ENCODE peak calls at places on chromosomes 6 and 20, in four cellular contexts. W is A549, B is K562, N is HepG2. Z is an unnamed sample.

GRCh38 chr6:158143700-158144099 is 24.4 kb downstream of the SERAC1 start:
- DNase-seq in W (peak; percentile 7), B (peak; percentile 55), N (peak; percentile 48), Z (peak; percentile 7)

GRCh38 chr6:38193486-38194281 is 374.2 kb downstream of the ZFAND3 start:
- DNase-seq in W (no peak), B (no peak), N (no peak), Z (no peak)

GRCh38 chr20:58714340-58714922 is 21.8 kb downstream of the NPEPL1 start:
- DNase-seq in W (no peak), B (no peak), N (no peak), Z (no peak)

GRCh38 chr20:14724036-14724435 is 386.6 kb upstream of the FLRT3 start:
- DNase-seq in W (no peak), B (no peak), N (no peak), Z (no peak)

GRCh38 chr6:119055069-119055468 is 23.4 kb downstream of the FAM184A start:
- DNase-seq in W (no peak), B (no peak), N (no peak), Z (no peak)

GRCh38 chr6:55953384-55953783 is 78.0 kb upstream of the BMP5 start:
- DNase-seq in W (peak; percentile 10), B (no peak), N (peak; percentile 6), Z (peak; percentile 74)

GRCh38 chr6:48893048-48893447 is 570.0 kb downstream of the MMUT start:
- DNase-seq in W (no peak), B (no peak), N (no peak), Z (no peak)

GRCh38 chr6:3455121-3455489 is 1.7 kb downstream of the SLC22A23 start:
- DNase-seq in W (no peak), B (peak; percentile 54), N (peak; percentile 45), Z (no peak)

GRCh38 chr6:90484903-90485302 is 102.0 kb downstream of the MAP3K7 start:
- DNase-seq in W (no peak), B (no peak), N (no peak), Z (no peak)

GRCh38 chr20:3510110-3510509 is 39.3 kb downstream of the ATRN start:
- DNase-seq in W (no peak), B (no peak), N (peak; percentile 87), Z (no peak)

GRCh38 chr20:23290761-23291574 is 59.6 kb upstream of the NXT1 start:
- DNase-seq in W (no peak), B (no peak), N (no peak), Z (no peak)

GRCh38 chr20:51387125-51387865 is 155.2 kb downstream of the NFATC2 start:
- DNase-seq in W (no peak), B (no peak), N (no peak), Z (peak; percentile 43)

GRCh38 chr6:140850438-140850837 is 1282.3 kb upstream of the GJE1 start:
- DNase-seq in W (no peak), B (no peak), N (no peak), Z (peak; percentile 70)

GRCh38 chr20:36950432-36951197 is 893 bp downstream of the SAMHD1 start:
- DNase-seq in W (peak; percentile 38), B (peak; percentile 48), N (no peak), Z (peak; percentile 22)

GRCh38 chr6:152669894-152670293 is 27.8 kb upstream of the MYCT1 start:
- DNase-seq in W (peak; percentile 3), B (no peak), N (peak; percentile 5), Z (peak; percentile 60)

GRCh38 chr6:82786251-82786650 is 279.4 kb downstream of the UBE3D start:
- DNase-seq in W (no peak), B (no peak), N (no peak), Z (no peak)

GRCh38 chr6:151721671-151722070 is 85.8 kb upstream of the ESR1 start:
- DNase-seq in W (no peak), B (no peak), N (no peak), Z (no peak)

GRCh38 chr6:146700078-146700686 is 101.4 kb downstream of the ADGB start:
- DNase-seq in W (peak; percentile 13), B (peak; percentile 70), N (peak; percentile 84), Z (peak; percentile 83)

GRCh38 chr6:29009358-29009757 is 4.2 kb upstream of the ZNF311 start:
- DNase-seq in W (no peak), B (no peak), N (peak; percentile 48), Z (no peak)

GRCh38 chr6:17656092-17656491 is 50.6 kb downstream of the NUP153 start:
- DNase-seq in W (no peak), B (peak; percentile 39), N (peak; percentile 12), Z (no peak)

GRCh38 chr20:1062334-1063015 is 55.9 kb upstream of the PSMF1 start:
- DNase-seq in W (no peak), B (no peak), N (no peak), Z (no peak)
- TF ChIP-seq MAZ in W (no peak), B (no peak), N (no peak), Z (no peak)

GRCh38 chr6:36986704-36987047 is 680 bp upstream of the MTCH1 start:
- DNase-seq in W (no peak), B (no peak), N (no peak), Z (no peak)
- TF ChIP-seq MAZ in W (no peak), B (no peak), N (no peak), Z (no peak)

GRCh38 chr6:32169211-32169610 is 4.8 kb downstream of the EGFL8 start:
- DNase-seq in W (no peak), B (peak; percentile 27), N (no peak), Z (no peak)
- TF ChIP-seq MAZ in W (no peak), B (no peak), N (no peak), Z (no peak)

DNA sequence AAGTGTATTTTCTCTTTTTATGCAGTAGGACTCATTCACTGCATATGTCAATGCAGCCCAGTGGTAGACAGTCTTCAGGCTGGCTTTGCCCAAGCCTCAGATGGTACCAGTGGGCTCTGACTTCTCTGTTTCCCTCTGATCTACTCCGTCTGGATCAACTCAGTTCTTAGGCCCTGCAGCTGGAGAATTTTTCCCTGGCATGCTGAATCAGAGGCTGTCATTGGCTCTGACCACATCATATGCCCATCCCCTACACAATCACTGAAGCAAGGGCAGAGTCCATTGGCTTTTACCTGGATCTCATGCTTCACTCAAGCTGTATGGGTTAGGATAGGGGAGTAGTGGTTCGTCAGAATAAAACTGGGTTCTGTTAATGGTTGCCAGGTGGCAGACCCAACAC is 57.8 kb downstream of the KIZ start:
- DNase-seq in W (no peak), B (no peak), N (no peak), Z (peak; percentile 33)
- TF ChIP-seq MAZ in W (no peak), B (no peak), N (no peak), Z (no peak)

GRCh38 chr20:52494244-52494643 is 302.7 kb upstream of the ZFP64 start:
- DNase-seq in W (no peak), B (no peak), N (no peak), Z (peak; percentile 98)
- TF ChIP-seq MAZ in W (no peak), B (no peak), N (no peak), Z (peak; percentile 17)

GRCh38 chr6:21003780-21004541 is 469.7 kb downstream of the CDKAL1 start:
- DNase-seq in W (peak; percentile 10), B (no peak), N (peak; percentile 99), Z (peak; percentile 89)
- TF ChIP-seq MAZ in W (no peak), B (no peak), N (no peak), Z (no peak)

GRCh38 chr6:106474476-106474875 is 114.0 kb downstream of the CRYBG1 start:
- DNase-seq in W (no peak), B (no peak), N (no peak), Z (no peak)
- TF ChIP-seq MAZ in W (no peak), B (no peak), N (no peak), Z (no peak)

GRCh38 chr20:7094438-7094997 is 327.0 kb downstream of the BMP2 start:
- DNase-seq in W (peak; percentile 5), B (peak; percentile 23), N (peak; percentile 43), Z (peak; percentile 0)
- TF ChIP-seq MAZ in W (no peak), B (no peak), N (no peak), Z (no peak)